ENCODE peak calls at places on chromosomes 6 and 20, in six cellular contexts. J is GM10248; A is upper lobe of right lung; H is left lung; Q is HFFc6; Z is CD8-positive, alpha-beta T cell. Y is an unnamed sample.

GRCh38 chr20:35395728-35396127 is 16.0 kb downstream of the UQCC1 start:
- DNase-seq in Q (peak), J (no peak), Z (no peak), A (no peak), H (no peak), Y (no peak)

GRCh38 chr6:107819976-107820551 is 4.0 kb downstream of the SCML4 start:
- DNase-seq in J (no peak), A (no peak), Q (no peak), H (no peak), Z (peak), Y (no peak)

GRCh38 chr6:79713701-79714322 is 82.7 kb downstream of the SH3BGRL2 start:
- DNase-seq in H (no peak), J (peak), Z (peak), A (no peak), Q (no peak), Y (peak)

GRCh38 chr6:148525453-148525852 is 182.8 kb downstream of the SASH1 start:
- DNase-seq in H (no peak), J (no peak), A (no peak), Z (no peak), Q (peak), Y (no peak)

GRCh38 chr6:2166717-2167116 is 78.7 kb downstream of the GMDS start:
- DNase-seq in J (no peak), A (no peak), H (no peak), Z (no peak), Q (no peak), Y (no peak)

GRCh38 chr20:59678951-59679350 is 74.6 kb downstream of the PHACTR3 start:
- DNase-seq in A (no peak), H (no peak), J (no peak), Q (no peak), Z (no peak), Y (no peak)

GRCh38 chr6:6631526-6632276 is 43.2 kb downstream of the LY86 start:
- DNase-seq in A (no peak), H (no peak), J (no peak), Q (no peak), Z (no peak), Y (no peak)

GRCh38 chr20:63652192-63652980 is 838 bp downstream of the STMN3 start:
- DNase-seq in H (no peak), J (no peak), A (no peak), Z (peak), Q (no peak), Y (no peak)

GRCh38 chr20:55649254-55649653 is 356.1 kb downstream of the CBLN4 start:
- DNase-seq in A (no peak), H (no peak), Z (no peak), Q (no peak), J (no peak), Y (no peak)

GRCh38 chr6:44064089-44064947 is 62.9 kb downstream of the MRPL14 start:
- DNase-seq in Q (peak), H (no peak), J (peak), A (peak), Z (no peak), Y (no peak)

GRCh38 chr6:37594895-37595294 is 95.2 kb upstream of the CCDC167 start:
- DNase-seq in A (no peak), Q (no peak), J (no peak), H (no peak), Z (no peak), Y (no peak)

GRCh38 chr20:33477386-33478234 is 12.3 kb upstream of the CBFA2T2 start:
- DNase-seq in Z (no peak), A (no peak), H (no peak), J (no peak), Q (no peak), Y (no peak)

GRCh38 chr6:158143700-158144099 is 24.4 kb downstream of the SERAC1 start:
- DNase-seq in A (no peak), Z (no peak), J (peak), Q (no peak), H (no peak), Y (no peak)

GRCh38 chr6:30533460-30534294 is 22.6 kb downstream of the GNL1 start:
- DNase-seq in H (no peak), Q (no peak), J (no peak), Z (no peak), A (no peak), Y (no peak)

GRCh38 chr6:77650098-77650663 is 2.7 kb upstream of the MEI4 start:
- DNase-seq in J (peak), A (peak), H (peak), Z (peak), Q (no peak), Y (peak)

GRCh38 chr6:160078883-160079685 is 42.5 kb upstream of the SLC22A1 start:
- DNase-seq in Q (no peak), A (no peak), J (no peak), Z (no peak), H (no peak), Y (no peak)

GRCh38 chr20:15937179-15937578 is 636.1 kb downstream of the KIF16B start:
- DNase-seq in Z (no peak), J (peak), Q (no peak), H (no peak), A (no peak), Y (no peak)

GRCh38 chr20:59460352-59460751 is 144.0 kb upstream of the PHACTR3 start:
- DNase-seq in J (no peak), H (no peak), A (no peak), Z (no peak), Q (no peak), Y (no peak)

GRCh38 chr20:14780508-14780907 is 443.1 kb upstream of the FLRT3 start:
- DNase-seq in H (no peak), Q (no peak), A (no peak), Z (no peak), J (no peak), Y (no peak)

GRCh38 chr6:38095054-38095453 is 275.5 kb downstream of the ZFAND3 start:
- DNase-seq in Z (no peak), Q (peak), H (no peak), J (no peak), A (no peak), Y (no peak)

GRCh38 chr6:37643851-37644672 is 53.6 kb downstream of the MDGA1 start:
- DNase-seq in Z (peak), J (no peak), A (peak), H (no peak), Q (no peak), Y (no peak)

GRCh38 chr20:9919271-9920014 is 80.6 kb upstream of the PAK5 start:
- DNase-seq in Z (no peak), J (peak), Q (no peak), A (no peak), H (no peak), Y (no peak)

GRCh38 chr20:23445596-23446217 is 6.2 kb downstream of the CSTL1 start:
- DNase-seq in H (no peak), Q (peak), A (no peak), Z (no peak), J (no peak), Y (no peak)

GRCh38 chr6:158262755-158263154 is 49.5 kb upstream of the TULP4 start:
- DNase-seq in Z (no peak), A (no peak), Q (no peak), J (no peak), H (no peak), Y (no peak)

GRCh38 chr6:148790404-148790803 is 43.6 kb downstream of the UST start:
- DNase-seq in J (no peak), A (no peak), H (no peak), Z (no peak), Q (no peak), Y (no peak)

GRCh38 chr6:74690365-74690764 is 515.5 kb downstream of the COL12A1 start:
- DNase-seq in A (no peak), Q (no peak), H (no peak), Z (no peak), J (no peak), Y (no peak)

DNA sequence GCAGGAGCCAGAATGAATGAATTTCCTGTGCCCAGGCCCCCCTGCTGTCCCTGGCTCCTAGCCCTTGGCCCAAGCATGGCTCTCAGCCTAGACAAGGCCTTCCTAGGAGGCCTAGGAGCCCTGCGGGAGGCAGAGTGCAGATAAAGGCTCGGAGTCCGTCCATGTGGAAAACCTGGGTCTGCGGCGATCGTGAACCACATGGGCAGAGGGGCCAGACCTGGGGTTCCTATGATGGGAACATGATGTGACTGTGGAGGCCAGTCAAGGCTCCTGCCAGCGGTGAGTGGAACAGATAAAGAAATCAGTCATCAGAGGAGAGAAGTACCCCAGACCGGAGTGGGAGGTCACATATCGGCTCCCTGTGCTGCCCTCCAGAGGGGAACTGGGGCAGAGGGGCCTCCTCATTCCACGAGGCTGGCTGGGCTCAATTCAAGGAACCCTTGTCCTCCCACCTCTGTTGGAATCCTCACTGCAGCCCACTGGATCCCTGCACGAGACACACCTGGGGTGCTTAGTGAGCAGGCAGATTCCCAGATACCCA is 5.8 kb upstream of the VSTM2L start:
- DNase-seq in A (no peak), Q (no peak), J (no peak), H (no peak), Z (no peak), Y (no peak)
- TF ChIP-seq CTCF in A (no peak), Q (peak), J (no peak), H (no peak), Z (no peak), Y (peak)

GRCh38 chr6:33850869-33851541 is 47.2 kb upstream of the MLN start:
- DNase-seq in Q (no peak), H (no peak), J (no peak), A (no peak), Z (no peak), Y (no peak)

GRCh38 chr6:33850294-33850693 is 46.5 kb upstream of the MLN start:
- DNase-seq in Z (no peak), J (no peak), H (no peak), Q (no peak), A (no peak), Y (no peak)

GRCh38 chr6:33853026-33853425 is 49.2 kb upstream of the MLN start:
- DNase-seq in H (no peak), Q (no peak), A (no peak), Z (no peak), J (no peak), Y (no peak)

GRCh38 chr6:33853736-33854135 is 49.9 kb upstream of the MLN start:
- DNase-seq in A (no peak), J (no peak), Z (no peak), H (no peak), Q (no peak), Y (no peak)

GRCh38 chr6:33851959-33852358 is 48.2 kb upstream of the MLN start:
- DNase-seq in J (no peak), Z (no peak), A (no peak), Q (no peak), H (no peak), Y (peak)
- TF ChIP-seq CTCF in J (peak), Z (no peak), A (peak), Q (peak), H (no peak), Y (peak)

DNA sequence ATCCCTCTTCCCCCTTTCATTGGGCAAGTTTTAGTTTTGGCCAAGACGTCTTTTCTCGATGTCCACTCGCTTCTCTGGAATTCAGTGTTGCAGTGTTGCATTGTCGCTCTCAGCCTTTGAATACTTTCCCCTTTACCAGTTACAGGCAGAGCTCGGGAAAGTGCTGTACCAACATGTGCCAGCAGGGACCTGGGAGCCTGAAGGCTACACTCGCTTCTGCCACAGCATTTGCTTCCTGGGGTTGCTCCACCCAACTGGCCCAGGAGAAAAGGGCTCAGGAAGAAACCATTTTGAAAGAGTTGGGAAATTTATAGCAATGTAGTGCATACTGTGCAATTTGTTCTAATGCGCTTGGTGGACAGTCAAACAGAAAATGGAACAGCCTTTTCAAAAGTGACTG is 78.6 kb downstream of the LINC00237 start:
- DNase-seq in H (no peak), Q (peak), A (no peak), Z (no peak), J (no peak), Y (no peak)
- TF ChIP-seq CTCF in H (no peak), Q (peak), A (no peak), Z (no peak), J (no peak), Y (peak)

DNA sequence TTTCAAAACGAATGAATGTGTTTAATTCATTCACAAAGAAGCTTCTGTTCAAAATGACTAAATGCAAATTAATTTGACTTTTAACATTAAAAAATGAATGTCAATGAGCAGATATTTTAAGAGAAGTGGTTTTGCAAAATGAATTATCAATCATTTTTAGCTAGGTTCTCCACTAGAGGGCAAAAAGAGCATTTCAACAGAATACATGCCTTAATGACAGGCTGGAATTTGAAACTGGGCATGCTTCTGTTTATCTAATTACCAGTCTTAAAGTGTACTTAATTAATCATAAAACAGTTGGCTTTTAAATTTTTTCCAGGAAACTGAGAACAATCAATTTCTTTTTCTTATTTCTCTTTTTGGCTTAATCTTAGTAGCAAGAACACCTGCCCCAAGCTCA is 63.8 kb upstream of the TINAG start:
- DNase-seq in J (no peak), Z (no peak), A (no peak), Q (peak), H (no peak), Y (no peak)
- TF ChIP-seq CTCF in J (peak), Z (no peak), A (peak), Q (peak), H (no peak), Y (peak)

DNA sequence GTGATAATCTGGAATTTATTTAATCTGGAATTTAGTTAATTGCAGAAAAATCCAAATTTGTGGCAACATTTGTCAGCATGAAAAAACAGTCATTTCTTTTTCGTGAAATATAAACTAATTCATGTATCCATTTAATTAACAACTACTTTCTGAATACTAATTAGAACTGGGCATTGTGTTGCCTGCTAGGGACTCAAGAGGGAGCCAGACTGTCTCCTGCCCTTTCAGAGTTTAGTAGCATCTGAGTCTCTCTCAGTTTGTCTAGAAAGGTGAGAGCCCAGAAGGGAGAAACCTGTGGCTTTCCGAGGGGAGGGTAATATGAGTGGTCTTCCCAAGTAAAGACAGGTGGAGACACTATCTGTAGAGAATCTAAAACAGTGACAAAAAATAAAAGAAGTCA is 210.9 kb upstream of the HDDC2 start:
- DNase-seq in Q (no peak), A (no peak), Z (no peak), J (peak), H (no peak), Y (no peak)
- TF ChIP-seq CTCF in Q (peak), A (peak), Z (no peak), J (peak), H (no peak), Y (peak)

DNA sequence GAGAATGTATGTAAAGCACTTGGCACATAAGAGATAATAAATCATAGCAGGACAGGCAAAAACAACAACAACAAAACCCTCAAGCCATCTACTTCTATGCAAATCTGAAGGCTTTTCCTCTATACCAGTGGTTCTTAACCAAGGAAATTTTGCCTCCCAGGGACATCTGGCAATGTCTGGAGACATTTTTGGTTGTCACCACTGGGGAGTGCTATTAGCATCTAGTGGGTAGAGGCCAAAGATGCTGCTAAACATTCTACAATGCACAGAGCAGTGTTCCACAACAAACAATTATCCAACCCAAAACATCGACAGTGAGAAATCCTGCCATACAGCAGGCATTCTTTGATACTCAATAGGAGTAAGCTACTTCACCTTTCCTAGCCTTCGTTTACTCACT is 28.2 kb downstream of the NDRG3 start:
- DNase-seq in A (no peak), H (no peak), J (no peak), Q (peak), Z (no peak), Y (no peak)
- TF ChIP-seq CTCF in A (peak), H (no peak), J (peak), Q (peak), Z (no peak), Y (no peak)

GRCh38 chr6:96760153-96760687 is 77.1 kb downstream of the GPR63 start:
- DNase-seq in Z (no peak), Q (no peak), H (no peak), A (no peak), J (peak), Y (no peak)
- TF ChIP-seq CTCF in Z (no peak), Q (no peak), H (no peak), A (no peak), J (no peak), Y (no peak)